ENCODE peak calls at places on chromosome 16, in four cellular contexts. Y is NCI-H345; Z is stimulated activated CD8-positive, alpha-beta memory T cell treated with anti-CD3 and anti-CD28 coated beads, Interleukin-7, amount 100 ng/mL, for 24 hours; C is psoas muscle. R is an unnamed sample.

GRCh38 chr16:4615389-4616046 is 830 bp upstream of the UBALD1 start:
- DNase-seq in Y (no peak), Z (no peak), C (no peak), R (no peak)

GRCh38 chr16:50692999-50693781 is at the start of gene NOD2:
- DNase-seq in Y (no peak), Z (no peak), C (no peak), R (no peak)

GRCh38 chr16:53922067-53922804 is 218.3 kb downstream of the FTO start:
- DNase-seq in Y (no peak), Z (no peak), C (no peak), R (no peak)

GRCh38 chr16:85945424-85945751 is 46.4 kb downstream of the IRF8 start:
- DNase-seq in Y (no peak), Z (no peak), C (no peak), R (no peak)

GRCh38 chr16:66910175-66910940 is 8.3 kb downstream of the CDH16 start:
- DNase-seq in Y (no peak), Z (no peak), C (no peak), R (no peak)

GRCh38 chr16:19884611-19885455 is at the start of gene GPRC5B:
- DNase-seq in Y (peak), Z (no peak), C (peak), R (peak)

GRCh38 chr16:84898447-84898846 is 78.7 kb downstream of the CRISPLD2 start:
- DNase-seq in Y (no peak), Z (no peak), C (no peak), R (peak)

GRCh38 chr16:16007743-16008111 is 58.3 kb downstream of the ABCC1 start:
- DNase-seq in Y (no peak), Z (no peak), C (no peak), R (no peak)

GRCh38 chr16:1184156-1184868 is 31.4 kb downstream of the CACNA1H start:
- DNase-seq in Y (peak), Z (no peak), C (no peak), R (no peak)

GRCh38 chr16:700684-701584 is 4.7 kb downstream of the FBXL16 start:
- DNase-seq in Y (no peak), Z (no peak), C (no peak), R (no peak)

GRCh38 chr16:797120-797420 is 3.5 kb downstream of the GNG13 start:
- DNase-seq in Y (no peak), Z (no peak), C (no peak), R (no peak)

GRCh38 chr16:70470927-70471341 is 16.5 kb downstream of the FCSK start:
- DNase-seq in Y (no peak), Z (no peak), C (peak), R (peak)

GRCh38 chr16:76157629-76158028 is 119.6 kb upstream of the CNTNAP4 start:
- DNase-seq in Y (no peak), Z (no peak), C (no peak), R (no peak)

R was measured in endothelial cell of umbilical vein.